ENCODE peak calls at places on chromosome 15, in four cellular contexts. W is GM12891, Q is GM12878, Z is K562. U is an unnamed sample.

GRCh38 chr15:49225572-49226281 is 55.7 kb downstream of the GALK2 start:
- DNase-seq in W (no peak), Q (no peak), Z (peak; percentile 26), U (no peak)

GRCh38 chr15:69537085-69537484 is 84.5 kb downstream of the RPLP1 start:
- DNase-seq in W (no peak), Q (no peak), Z (no peak), U (no peak)

GRCh38 chr15:25439456-25439836 is 622 bp upstream of the UBE3A start:
- DNase-seq in W (peak; percentile 9), Q (no peak), Z (peak; percentile 7), U (no peak)

GRCh38 chr15:61684749-61685467 is 375.3 kb downstream of the VPS13C start:
- DNase-seq in W (no peak), Q (no peak), Z (no peak), U (no peak)

GRCh38 chr15:98830034-98830634 is 177.5 kb downstream of the PGPEP1L start:
- DNase-seq in W (no peak), Q (no peak), Z (no peak), U (no peak)

GRCh38 chr15:52649686-52650085 is 29.5 kb downstream of the ATOSA start:
- DNase-seq in W (no peak), Q (no peak), Z (peak; percentile 12), U (no peak)

GRCh38 chr15:42056934-42057743 is 36.3 kb upstream of the PLA2G4E start:
- DNase-seq in W (peak; percentile 45), Q (no peak), Z (peak; percentile 48), U (peak; percentile 70)

GRCh38 chr15:85305050-85305449 is 75.4 kb upstream of the AKAP13 start:
- DNase-seq in W (no peak), Q (no peak), Z (no peak), U (no peak)

GRCh38 chr15:85624241-85624855 is 170.4 kb downstream of the KLHL25 start:
- DNase-seq in W (no peak), Q (no peak), Z (no peak), U (peak; percentile 42)

GRCh38 chr15:69535101-69535638 is 82.6 kb downstream of the RPLP1 start:
- DNase-seq in W (no peak), Q (no peak), Z (no peak), U (no peak)

GRCh38 chr15:58260911-58261267 is 122.7 kb downstream of the AQP9 start:
- DNase-seq in W (no peak), Q (no peak), Z (no peak), U (no peak)

GRCh38 chr15:58933311-58934113 is at the start of gene SLTM:
- DNase-seq in W (peak; percentile 78), Q (peak; percentile 75), Z (peak; percentile 93), U (peak; percentile 90)

GRCh38 chr15:62248277-62248974 is 83.3 kb upstream of the C2CD4B start:
- DNase-seq in W (no peak), Q (no peak), Z (no peak), U (no peak)

GRCh38 chr15:83290236-83290635 is 5.8 kb upstream of the BNC1 start:
- DNase-seq in W (no peak), Q (no peak), Z (peak; percentile 24), U (no peak)

GRCh38 chr15:90407871-90408317 is 19.9 kb downstream of the IQGAP1 start:
- DNase-seq in W (no peak), Q (no peak), Z (no peak), U (no peak)

GRCh38 chr15:42107483-42107882 is 13.1 kb upstream of the PLA2G4D start:
- DNase-seq in W (no peak), Q (no peak), Z (no peak), U (no peak)

GRCh38 chr15:67456677-67457529 is 64.0 kb upstream of the C15orf61 start:
- DNase-seq in W (peak; percentile 54), Q (peak; percentile 23), Z (peak; percentile 82), U (peak; percentile 83)

GRCh38 chr15:68410466-68411200 is 21.3 kb downstream of the ITGA11 start:
- DNase-seq in W (no peak), Q (no peak), Z (no peak), U (no peak)

GRCh38 chr15:94576889-94577533 is 345.6 kb downstream of the MCTP2 start:
- DNase-seq in W (no peak), Q (no peak), Z (peak; percentile 46), U (no peak)

GRCh38 chr15:25711164-25711563 is 152.0 kb downstream of the ATP10A start:
- DNase-seq in W (no peak), Q (no peak), Z (no peak), U (no peak)

GRCh38 chr15:37425541-37425940 is 325.2 kb upstream of the MEIS2 start:
- DNase-seq in W (no peak), Q (no peak), Z (no peak), U (no peak)

GRCh38 chr15:44537728-44538240 is 837 bp downstream of the EIF3J start:
- DNase-seq in W (no peak), Q (no peak), Z (peak; percentile 21), U (no peak)

GRCh38 chr15:89447676-89448075 is 48.7 kb downstream of the RHCG start:
- DNase-seq in W (no peak), Q (no peak), Z (no peak), U (no peak)

GRCh38 chr15:61571026-61571425 is 341.9 kb upstream of the RORA start:
- DNase-seq in W (no peak), Q (no peak), Z (no peak), U (no peak)

GRCh38 chr15:57118013-57118799 is 199.8 kb downstream of the TCF12 start:
- DNase-seq in W (no peak), Q (no peak), Z (no peak), U (no peak)

GRCh38 chr15:89790206-89790605 is 14.1 kb downstream of the MESP2 start:
- DNase-seq in W (no peak), Q (no peak), Z (no peak), U (no peak)

GRCh38 chr15:56886878-56887781 is 31.3 kb upstream of the TCF12 start:
- DNase-seq in W (peak; percentile 72), Q (peak; percentile 40), Z (peak; percentile 94), U (peak; percentile 68)

GRCh38 chr15:69031013-69032001 is 16.8 kb downstream of the NOX5 start:
- DNase-seq in W (peak; percentile 41), Q (no peak), Z (peak; percentile 53), U (peak; percentile 37)

GRCh38 chr15:95853350-95853749 is 477.1 kb upstream of the NR2F2 start:
- DNase-seq in W (no peak), Q (no peak), Z (no peak), U (no peak)

GRCh38 chr15:68820205-68820588 is 498 bp downstream of the ANP32A start:
- DNase-seq in W (no peak), Q (no peak), Z (no peak), U (peak; percentile 72)

GRCh38 chr15:52673312-52673711 is 5.9 kb downstream of the ATOSA start:
- DNase-seq in W (no peak), Q (no peak), Z (no peak), U (no peak)

GRCh38 chr15:96521386-96521785 is 190.9 kb downstream of the NR2F2 start:
- DNase-seq in W (no peak), Q (no peak), Z (no peak), U (no peak)

GRCh38 chr15:68775671-68776476 is 44.8 kb downstream of the ANP32A start:
- DNase-seq in W (no peak), Q (no peak), Z (no peak), U (no peak)

GRCh38 chr15:34520566-34520965 is 62.9 kb downstream of the GOLGA8B start:
- DNase-seq in W (no peak), Q (no peak), Z (no peak), U (no peak)

GRCh38 chr15:67050062-67050461 is 15.3 kb upstream of the SMAD3 start:
- DNase-seq in W (no peak), Q (no peak), Z (no peak), U (no peak)

GRCh38 chr15:75902129-75902557 is 1.5 kb upstream of the FBXO22 start:
- DNase-seq in W (no peak), Q (no peak), Z (no peak), U (no peak)

GRCh38 chr15:67109141-67110034 is 44.0 kb downstream of the SMAD3 start:
- DNase-seq in W (peak; percentile 40), Q (no peak), Z (no peak), U (peak; percentile 68)

GRCh38 chr15:38666865-38667264 is 102.3 kb upstream of the RASGRP1 start:
- DNase-seq in W (no peak), Q (no peak), Z (no peak), U (no peak)
- TF ChIP-seq SPI1 in W (peak; percentile 11), Q (no peak), Z (no peak), U (no peak)

DNA sequence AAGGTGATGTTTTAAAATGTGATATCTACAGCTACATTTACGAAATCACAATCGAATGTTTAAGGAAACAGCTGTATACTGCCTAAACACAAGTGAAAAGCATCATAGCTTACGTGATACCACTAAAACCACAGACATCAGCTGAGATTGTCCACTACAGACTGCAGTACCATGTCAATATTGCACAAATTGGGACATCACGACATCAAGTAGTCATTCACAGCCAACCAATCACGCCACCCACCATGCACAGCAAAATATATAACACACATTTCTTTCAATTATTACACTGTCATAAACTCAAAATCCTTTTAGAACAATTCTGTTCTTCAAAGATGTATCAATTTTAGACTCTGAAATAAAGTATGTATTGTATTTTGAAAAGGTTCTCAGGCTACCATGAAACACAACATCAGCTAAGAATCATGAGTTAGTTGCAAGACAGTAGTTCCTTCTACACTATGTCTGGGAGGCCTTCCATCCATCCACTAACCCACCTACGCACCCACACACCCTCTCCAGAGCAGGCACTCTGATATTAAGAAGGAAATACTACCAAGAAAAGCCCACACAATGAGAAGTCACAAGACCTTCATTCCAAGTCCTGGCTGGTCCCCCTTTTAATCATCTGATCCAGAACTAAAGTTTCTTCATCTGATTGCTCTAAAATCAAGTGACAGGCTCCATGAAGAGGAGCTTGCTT is 3.1 kb downstream of the DMXL2 start:
- DNase-seq in W (no peak), Q (no peak), Z (no peak), U (peak; percentile 81)
- TF ChIP-seq SPI1 in W (no peak), Q (no peak), Z (no peak), U (no peak)

DNA sequence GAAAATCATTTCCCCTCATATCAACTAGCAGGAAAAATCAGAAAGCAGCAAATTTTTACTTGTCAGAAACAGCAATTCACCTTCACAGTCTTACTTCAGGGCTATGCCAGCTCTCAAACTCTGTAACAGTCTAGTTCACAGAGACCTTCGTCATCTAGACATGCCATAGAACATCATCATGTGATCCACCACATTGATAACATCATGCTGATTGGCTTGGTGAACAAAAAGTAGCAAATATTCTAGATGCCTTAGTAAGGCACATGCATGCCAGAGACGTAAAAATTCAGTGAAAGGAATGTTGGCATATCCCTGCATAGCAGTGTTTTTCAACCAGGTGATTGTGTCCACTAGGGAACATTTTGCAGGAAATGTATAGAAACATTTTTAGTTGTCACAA is 8.6 kb upstream of the SCAPER start:
- DNase-seq in W (no peak), Q (no peak), Z (no peak), U (no peak)
- TF ChIP-seq SPI1 in W (no peak), Q (no peak), Z (no peak), U (no peak)

GRCh38 chr15:92091155-92091734 is 237.7 kb downstream of the SLCO3A1 start:
- DNase-seq in W (no peak), Q (no peak), Z (peak; percentile 63), U (no peak)
- TF ChIP-seq SPI1 in W (no peak), Q (no peak), Z (no peak), U (no peak)

U was measured in HL-60.